ENCODE peak calls at places on chromosomes 1 and 21, in five cellular contexts. F is substantia nigra; W is stimulated activated CD8-positive, alpha-beta memory T cell treated with anti-CD3 and anti-CD28 coated beads, Interleukin-4, amount 100 ng/mL, for 1 hour; Q is spleen; U is cardiac muscle cell. K is an unnamed sample.

GRCh38 chr1:221783936-221784335 is 42.0 kb upstream of the DUSP10 start:
- DNase-seq in F (no peak), W (no peak), Q (no peak), U (no peak), K (no peak)

GRCh38 chr1:242187171-242187570 is 188.3 kb upstream of the MAP1LC3C start:
- DNase-seq in F (no peak), W (no peak), Q (no peak), U (no peak), K (no peak)

GRCh38 chr1:53968125-53968513 is 22.0 kb downstream of the LRRC42 start:
- DNase-seq in F (no peak), W (no peak), Q (no peak), U (no peak), K (no peak)

GRCh38 chr1:119254067-119254720 is 113.7 kb upstream of the WARS2 start:
- DNase-seq in F (no peak), W (no peak), Q (no peak), U (no peak), K (no peak)

GRCh38 chr1:33268927-33269610 is 12.8 kb downstream of the ZNF362 start:
- DNase-seq in F (no peak), W (no peak), Q (no peak), U (no peak), K (peak; percentile 51)

GRCh38 chr1:43617011-43617410 is 32.9 kb upstream of the KDM4A start:
- DNase-seq in F (no peak), W (no peak), Q (no peak), U (no peak), K (no peak)

GRCh38 chr1:168623003-168623828 is 46.8 kb downstream of the XCL1 start:
- DNase-seq in F (no peak), W (no peak), Q (no peak), U (peak; percentile 67), K (no peak)

GRCh38 chr1:112729909-112730308 is 14.8 kb upstream of the PPM1J start:
- DNase-seq in F (no peak), W (no peak), Q (no peak), U (no peak), K (no peak)

GRCh38 chr1:5944069-5944847 is 48.0 kb downstream of the NPHP4 start:
- DNase-seq in F (no peak), W (no peak), Q (no peak), U (no peak), K (peak; percentile 26)

GRCh38 chr1:8987881-8988617 is 38.2 kb downstream of the SLC2A7 start:
- DNase-seq in F (peak; percentile 43), W (peak; percentile 51), Q (peak; percentile 90), U (peak; percentile 57), K (peak; percentile 86)

GRCh38 chr1:81801834-81802531 is 1.2 kb downstream of the ADGRL2 start:
- DNase-seq in F (no peak), W (no peak), Q (no peak), U (peak; percentile 72), K (no peak)

GRCh38 chr1:168906367-168906766 is 177.4 kb upstream of the DPT start:
- DNase-seq in F (no peak), W (no peak), Q (no peak), U (no peak), K (no peak)

GRCh38 chr1:156852414-156852874 is 6.5 kb downstream of the INSRR start:
- DNase-seq in F (peak; percentile 31), W (no peak), Q (no peak), U (peak; percentile 58), K (peak; percentile 93)

GRCh38 chr1:246703581-246703980 is 20.6 kb upstream of the SCCPDH start:
- DNase-seq in F (no peak), W (no peak), Q (no peak), U (no peak), K (no peak)

GRCh38 chr1:1112237-1112985 is 3.5 kb downstream of the C1orf159 start:
- DNase-seq in F (no peak), W (no peak), Q (peak; percentile 71), U (no peak), K (no peak)

GRCh38 chr1:241118049-241118448 is 239.0 kb downstream of the RGS7 start:
- DNase-seq in F (no peak), W (no peak), Q (no peak), U (no peak), K (no peak)

GRCh38 chr1:226520640-226521355 is 27.8 kb upstream of the STUM start:
- DNase-seq in F (no peak), W (no peak), Q (no peak), U (no peak), K (no peak)

GRCh38 chr1:113216664-113217063 is 143.7 kb downstream of the LRIG2 start:
- DNase-seq in F (no peak), W (no peak), Q (no peak), U (no peak), K (no peak)

GRCh38 chr1:6185151-6185550 is 5.0 kb upstream of the CHD5 start:
- DNase-seq in F (no peak), W (no peak), Q (no peak), U (peak; percentile 80), K (no peak)

GRCh38 chr1:90922996-90923395 is 98.8 kb downstream of the ZNF644 start:
- DNase-seq in F (no peak), W (no peak), Q (no peak), U (no peak), K (no peak)

GRCh38 chr21:46624050-46624449 is 11.4 kb upstream of the PRMT2 start:
- DNase-seq in F (no peak), W (no peak), Q (no peak), U (no peak), K (no peak)

GRCh38 chr1:80448081-80448480 is 1352.7 kb upstream of the ADGRL2 start:
- DNase-seq in F (no peak), W (no peak), Q (no peak), U (no peak), K (no peak)

GRCh38 chr1:18145851-18146618 is 38.4 kb downstream of the IGSF21 start:
- DNase-seq in F (no peak), W (no peak), Q (peak; percentile 29), U (no peak), K (no peak)

GRCh38 chr21:31252611-31253010 is 91.5 kb downstream of the TIAM1 start:
- DNase-seq in F (no peak), W (no peak), Q (no peak), U (no peak), K (no peak)

GRCh38 chr1:14292533-14292932 is 306.0 kb upstream of the KAZN start:
- DNase-seq in F (no peak), W (no peak), Q (no peak), U (no peak), K (no peak)

GRCh38 chr21:39952265-39952664 is 85.0 kb downstream of the PCP4 start:
- DNase-seq in F (no peak), W (no peak), Q (no peak), U (no peak), K (no peak)

GRCh38 chr1:3372317-3372716 is 82.1 kb upstream of the ARHGEF16 start:
- DNase-seq in F (no peak), W (no peak), Q (no peak), U (no peak), K (no peak)

GRCh38 chr1:182739545-182739944 is 50.0 kb upstream of the NPL start:
- DNase-seq in F (no peak), W (no peak), Q (no peak), U (peak; percentile 39), K (no peak)

K was measured in cardiac septum.